ENCODE peak calls at places on chromosome 21, in four cellular contexts. B, R, O and M are unnamed samples.

GRCh38 chr21:45366931-45367401 is 38.0 kb upstream of the COL18A1 start:
- DNase-seq in B (peak; percentile 74), R (peak; percentile 74), O (no peak), M (no peak)

GRCh38 chr21:35940074-35940927 is 120.0 kb downstream of the SETD4 start:
- DNase-seq in R (peak; percentile 45), B (no peak), O (peak; percentile 68), M (peak; percentile 38)

GRCh38 chr21:28294046-28294445 is 698.6 kb downstream of the LTN1 start:
- DNase-seq in O (no peak), R (no peak), B (no peak), M (no peak)

GRCh38 chr21:29295066-29295650 is 3.6 kb upstream of the BACH1 start:
- DNase-seq in O (no peak), B (no peak), R (no peak), M (no peak)

GRCh38 chr21:46227811-46228344 is 696 bp downstream of the LSS start:
- DNase-seq in O (no peak), B (no peak), R (no peak), M (no peak)

GRCh38 chr21:45747802-45748445 is 104.4 kb downstream of the PCBP3 start:
- DNase-seq in R (no peak), O (peak; percentile 18), B (no peak), M (no peak)

GRCh38 chr21:34924767-34925425 is 124.2 kb downstream of the RUNX1 start:
- DNase-seq in O (no peak), B (no peak), R (no peak), M (no peak)

GRCh38 chr21:35027558-35028450 is 21.3 kb downstream of the RUNX1 start:
- DNase-seq in O (no peak), R (no peak), B (no peak), M (no peak)

GRCh38 chr21:46597031-46597430 is 7.9 kb downstream of the S100B start:
- DNase-seq in R (no peak), B (peak; percentile 4), O (no peak), M (no peak)

GRCh38 chr21:36209626-36210171 is 53.1 kb downstream of the DOP1B start:
- DNase-seq in O (peak; percentile 73), B (peak; percentile 37), R (peak; percentile 71), M (peak; percentile 58)

GRCh38 chr21:45695086-45695485 is 51.6 kb downstream of the PCBP3 start:
- DNase-seq in B (no peak), O (no peak), R (peak; percentile 5), M (no peak)

GRCh38 chr21:28615276-28615675 is 377.4 kb downstream of the LTN1 start:
- DNase-seq in B (no peak), R (no peak), O (no peak), M (no peak)

GRCh38 chr21:38984568-38984967 is 178.8 kb downstream of the ETS2 start:
- DNase-seq in B (no peak), R (no peak), O (no peak), M (no peak)

GRCh38 chr21:38984982-38985422 is 179.3 kb downstream of the ETS2 start:
- DNase-seq in O (no peak), B (no peak), R (no peak), M (no peak)

GRCh38 chr21:38987551-38988210 is 182.0 kb downstream of the ETS2 start:
- DNase-seq in R (no peak), B (no peak), O (no peak), M (no peak)

GRCh38 chr21:38986460-38987395 is 181.0 kb downstream of the ETS2 start:
- DNase-seq in O (no peak), R (peak; percentile 30), B (no peak), M (no peak)

DNA sequence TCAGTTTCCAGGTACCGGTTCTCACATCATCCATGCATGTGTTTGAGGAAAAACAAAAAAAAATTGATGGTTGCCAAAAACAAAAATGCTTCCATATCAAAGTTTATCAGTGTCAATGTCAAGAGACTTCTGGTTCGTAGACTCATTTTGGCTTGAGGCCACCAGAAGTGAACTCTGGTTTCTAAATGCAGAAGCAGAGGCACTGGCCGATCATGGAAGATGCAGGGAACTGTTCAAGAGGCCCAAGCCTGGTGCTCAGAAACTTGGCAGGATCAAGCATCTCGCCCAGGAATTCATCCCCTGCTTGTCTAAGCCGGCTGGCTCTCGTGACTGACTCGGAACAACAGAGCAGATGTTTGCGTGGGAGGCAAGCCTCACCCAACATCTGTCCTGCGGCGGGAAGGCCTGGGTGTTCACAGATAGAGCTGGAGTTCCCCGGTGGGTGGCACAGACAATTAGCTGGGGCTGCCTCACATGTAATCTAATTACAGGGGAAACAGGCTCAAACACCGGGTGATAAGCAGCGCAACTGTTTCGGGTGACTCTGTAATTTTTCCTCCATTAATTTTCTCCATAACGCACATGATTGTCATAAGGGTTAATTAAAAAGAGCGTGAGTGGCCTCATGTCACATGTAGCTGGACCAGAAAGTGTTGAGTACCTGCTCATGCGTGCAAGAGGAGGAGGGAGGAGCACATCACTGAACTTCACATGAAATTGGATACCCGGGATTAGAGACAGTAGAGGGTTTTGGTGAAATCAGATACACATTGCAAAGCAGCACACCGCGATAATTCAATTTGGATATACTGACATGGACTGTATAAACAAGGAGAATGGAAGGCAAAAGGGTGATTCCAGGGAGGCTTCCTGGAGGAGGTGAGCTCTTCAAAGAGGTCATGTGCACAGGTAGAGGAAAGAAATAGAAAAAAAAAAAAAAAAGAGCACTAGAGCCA is 180.0 kb downstream of the ETS2 start:
- DNase-seq in O (no peak), R (no peak), B (peak; percentile 94), M (no peak)
- TF ChIP-seq POLR2AphosphoS5 in O (no peak), R (no peak), B (peak; percentile 97), M (no peak)

GRCh38 chr21:26845750-26846035 is 484 bp upstream of the ADAMTS1 start:
- DNase-seq in O (no peak), R (no peak), B (no peak), M (no peak)

GRCh38 chr21:26846036-26846931 is 1.1 kb upstream of the ADAMTS1 start:
- DNase-seq in O (no peak), B (no peak), R (no peak), M (no peak)

GRCh38 chr21:26843912-26844257 is 1.3 kb downstream of the ADAMTS1 start:
- DNase-seq in R (no peak), O (no peak), B (no peak), M (no peak)

GRCh38 chr21:26844258-26845065 is 747 bp downstream of the ADAMTS1 start:
- DNase-seq in R (no peak), O (no peak), B (no peak), M (no peak)

DNA sequence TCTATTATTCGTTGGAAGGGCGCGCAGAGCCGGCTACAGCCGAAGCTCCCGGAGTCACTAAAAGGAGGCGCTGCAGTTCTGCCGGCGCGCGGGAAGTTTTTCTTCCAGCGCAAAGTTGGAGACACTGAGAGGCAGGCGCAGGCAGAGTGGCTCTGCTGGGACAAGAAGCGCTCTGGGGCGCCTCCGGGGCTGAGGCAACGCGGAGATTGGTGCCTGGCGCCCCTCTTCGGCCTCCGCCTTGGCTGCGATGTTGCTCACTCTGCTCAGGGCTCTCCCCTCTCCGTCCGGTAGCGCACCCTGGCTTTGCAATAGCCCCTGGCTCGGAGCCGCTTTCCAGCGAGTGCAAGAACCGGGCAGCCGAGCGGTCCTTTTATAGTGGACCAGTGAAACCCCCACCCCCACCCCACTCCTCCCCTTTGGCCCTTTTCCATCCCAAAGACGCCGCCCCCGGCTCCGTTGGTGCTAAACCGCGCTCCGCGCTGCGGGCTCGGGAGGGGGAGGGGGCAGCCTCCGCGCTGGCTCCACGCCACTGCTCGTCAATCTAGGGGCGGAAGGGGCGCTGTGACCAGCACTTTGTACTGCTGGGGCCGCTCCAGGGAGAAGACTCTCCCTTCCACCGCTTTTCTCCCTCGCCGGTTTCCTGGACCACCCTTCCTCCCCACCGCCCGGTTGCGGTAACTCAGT is at the start of gene ADAMTS1:
- DNase-seq in R (peak; percentile 4), B (no peak), O (no peak), M (no peak)
- TF ChIP-seq TCF7L2 in R (no peak), B (no peak), O (no peak), M (peak; percentile 43)

GRCh38 chr21:33061233-33061632 is 8.7 kb upstream of the OLIG1 start:
- DNase-seq in B (no peak), O (no peak), R (no peak), M (no peak)
- H3K4me1 ChIP-seq in B (no peaks in the 10 kb centered on the region), O (no peaks in the 10 kb centered on the region), R (no peaks in the 10 kb centered on the region), M (no peaks in the 10 kb centered on the region)

DNA sequence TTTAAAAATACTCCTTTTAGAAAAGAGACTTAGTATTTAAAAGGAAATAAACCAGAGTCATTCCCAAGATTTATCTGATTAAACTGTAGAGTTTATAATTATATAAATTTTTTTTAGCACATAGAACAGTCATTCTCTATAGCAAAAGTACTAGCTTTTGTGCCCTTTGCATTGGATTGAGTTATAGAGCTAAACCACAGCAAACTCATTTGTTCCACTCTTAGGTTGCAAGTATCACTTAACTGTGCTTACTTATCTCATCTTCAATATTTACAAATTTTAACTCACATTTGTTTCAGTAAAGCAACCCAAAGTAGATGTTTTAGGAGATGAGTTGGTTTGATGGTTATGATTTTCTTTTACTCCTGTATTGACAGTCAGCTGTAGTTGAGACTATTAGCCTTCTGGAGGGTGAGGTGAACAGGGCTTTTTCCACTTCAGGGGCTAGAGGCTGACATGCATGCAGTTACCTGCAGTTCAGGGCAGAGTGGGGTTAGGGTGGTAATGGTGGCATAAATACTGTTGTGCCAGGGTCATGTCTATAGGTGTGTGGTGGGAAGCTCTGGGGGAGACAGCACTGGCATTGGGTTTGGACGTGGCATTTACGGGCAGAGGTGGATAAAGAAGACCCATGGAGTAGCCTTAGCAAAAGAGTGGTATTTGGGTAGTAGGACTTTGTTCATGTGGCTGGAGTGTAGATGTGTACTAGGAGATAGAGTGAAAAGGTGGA is 42.1 kb downstream of the DYRK1A start:
- DNase-seq in O (no peak), B (no peak), R (no peak), M (no peak)
- TF ChIP-seq POLR2AphosphoS5 in O (no peak), B (no peak), R (no peak), M (no peak)

GRCh38 chr21:14584357-14585095 is 38.4 kb upstream of the SAMSN1 start:
- DNase-seq in B (no peak), O (no peak), R (no peak), M (no peak)

GRCh38 chr21:14585122-14585521 is 39.0 kb upstream of the SAMSN1 start:
- DNase-seq in O (no peak), B (no peak), R (no peak), M (no peak)

GRCh38 chr21:14583629-14584251 is 37.6 kb upstream of the SAMSN1 start:
- DNase-seq in B (peak; percentile 11), R (no peak), O (no peak), M (no peak)

GRCh38 chr21:14582934-14583628 is 37.0 kb upstream of the SAMSN1 start:
- DNase-seq in B (peak; percentile 15), O (no peak), R (no peak), M (no peak)

DNA sequence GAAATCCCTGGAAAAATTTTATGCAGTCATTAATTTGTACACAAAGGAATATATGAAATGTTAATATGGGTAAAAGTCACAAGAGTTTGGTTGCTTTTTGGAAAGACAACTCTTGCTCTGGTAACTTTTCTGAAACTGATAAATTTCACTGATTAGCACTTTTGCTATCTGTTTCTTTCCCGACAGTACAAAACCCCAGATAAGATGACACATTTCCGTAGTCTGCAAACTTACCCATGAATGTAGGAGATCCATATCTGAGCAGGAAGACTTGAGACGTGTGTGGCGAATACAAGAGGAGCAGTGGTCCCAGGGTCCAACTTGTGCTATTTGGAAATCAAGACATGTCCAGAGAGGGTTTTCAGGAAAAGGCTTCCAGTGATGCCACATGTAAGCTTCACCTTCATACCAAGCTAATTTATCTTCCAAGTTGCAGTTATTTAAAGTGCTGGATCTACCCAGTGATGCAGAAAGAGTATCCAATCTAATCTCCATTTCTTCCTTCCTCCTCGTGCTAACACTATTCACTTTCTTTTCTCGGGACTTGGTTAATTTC is 35.9 kb upstream of the SAMSN1 start:
- DNase-seq in O (no peak), R (no peak), B (no peak), M (no peak)
- TF ChIP-seq TCF7L2 in O (no peak), R (no peak), B (no peak), M (no peak)

GRCh38 chr21:16492892-16493291 is 763.1 kb downstream of the USP25 start:
- DNase-seq in O (no peak), B (no peak), R (no peak), M (no peak)
- H3K4me1 ChIP-seq in O (no peaks in the 10 kb centered on the region), B (no peaks in the 10 kb centered on the region), R (no peaks in the 10 kb centered on the region), M (no peaks in the 10 kb centered on the region)